ENCODE peak calls at places on chromosomes 2 and 18, in ten cellular contexts. R is HCT116; T is central memory CD4-positive, alpha-beta T cell; J is kidney glomerular epithelial cell; P is KBM-7; W is nephron progenitor cell; N is naive B cell; Y is stimulated activated CD8-positive, alpha-beta memory T cell treated with anti-CD3 and anti-CD28 coated beads, Interleukin-2, amount 100 ng/mL, for 48 hours; E is heart left ventricle; K is activated effector memory CD4-positive, alpha-beta T cell treated with anti-CD3 and anti-CD28 coated beads, Interleukin-2, amount 50 U/mL, for 16 hours. H is an unnamed sample.

GRCh38 chr18:48139427-48140347 is 209.2 kb upstream of the SMAD2 start:
- DNase-seq in E (peak), J (no peak), W (no peak), P (no peak), N (no peak), T (no peak), K (no peak), Y (no peak), R (no peak), H (peak)

GRCh38 chr2:134217924-134218323 is 35.9 kb upstream of the MGAT5 start:
- DNase-seq in N (peak), E (no peak), R (no peak), T (no peak), P (no peak), W (no peak), K (no peak), Y (no peak), J (no peak), H (no peak)

GRCh38 chr2:69642709-69643601 is 584 bp downstream of the AAK1 start:
- DNase-seq in T (peak), W (peak), N (peak), R (no peak), K (peak), Y (peak), E (peak), J (peak), P (peak), H (peak)

GRCh38 chr18:38940863-38941531 is 1375.4 kb upstream of the CELF4 start:
- DNase-seq in K (peak), N (peak), J (peak), E (no peak), P (peak), R (peak), T (peak), W (no peak), Y (peak), H (no peak)

GRCh38 chr2:221100467-221101089 is 471.5 kb downstream of the EPHA4 start:
- DNase-seq in T (no peak), N (no peak), E (no peak), R (peak), P (no peak), Y (no peak), K (no peak), J (peak), W (no peak), H (no peak)

GRCh38 chr2:60353863-60354262 is 199.6 kb downstream of the BCL11A start:
- DNase-seq in N (peak), J (no peak), R (no peak), K (no peak), Y (no peak), E (no peak), P (no peak), T (no peak), W (no peak), H (no peak)

GRCh38 chr2:138321458-138321857 is 180.1 kb upstream of the SPOPL start:
- DNase-seq in P (no peak), W (no peak), N (no peak), Y (no peak), J (no peak), K (no peak), T (no peak), E (no peak), R (no peak), H (no peak)

GRCh38 chr2:178477443-178478099 is 829 bp downstream of the FKBP7 start:
- DNase-seq in W (no peak), T (no peak), E (no peak), R (no peak), N (no peak), P (no peak), J (no peak), Y (no peak), K (no peak), H (no peak)

GRCh38 chr2:104415284-104415683 is 438.6 kb upstream of the POU3F3 start:
- DNase-seq in J (no peak), W (no peak), R (no peak), Y (no peak), E (no peak), N (no peak), T (no peak), K (no peak), P (no peak), H (no peak)

GRCh38 chr18:38688402-38688801 is 1122.8 kb upstream of the CELF4 start:
- DNase-seq in K (no peak), J (no peak), P (no peak), Y (no peak), R (no peak), E (no peak), T (no peak), W (no peak), N (no peak), H (no peak)

GRCh38 chr2:133303150-133303549 is 265.1 kb downstream of the NCKAP5 start:
- DNase-seq in E (no peak), W (no peak), T (no peak), N (no peak), R (no peak), Y (no peak), P (no peak), J (peak), K (no peak), H (no peak)

GRCh38 chr2:224518806-224519580 is 66.2 kb downstream of the CUL3 start:
- DNase-seq in P (no peak), W (no peak), R (no peak), K (no peak), E (no peak), J (no peak), T (no peak), N (no peak), Y (no peak), H (no peak)

GRCh38 chr2:229153307-229153706 is 117.8 kb downstream of the PID1 start:
- DNase-seq in E (no peak), J (no peak), P (no peak), R (no peak), N (no peak), Y (no peak), W (no peak), T (no peak), K (no peak), H (peak)

GRCh38 chr2:137797630-137798029 is 166.6 kb upstream of the HNMT start:
- DNase-seq in W (no peak), K (no peak), N (no peak), Y (no peak), E (no peak), P (no peak), J (no peak), R (no peak), T (no peak), H (no peak)

GRCh38 chr2:144449028-144449406 is 70.9 kb downstream of the ZEB2 start:
- DNase-seq in P (no peak), W (peak), N (no peak), T (no peak), R (no peak), E (no peak), Y (no peak), K (no peak), J (peak), H (peak)

GRCh38 chr2:164839914-164840457 is 1.6 kb downstream of the COBLL1 start:
- DNase-seq in R (no peak), E (no peak), K (no peak), P (no peak), T (no peak), W (no peak), J (peak), Y (no peak), N (no peak), H (no peak)

GRCh38 chr18:730692-731091 is 18.3 kb upstream of the ENOSF1 start:
- DNase-seq in E (no peak), R (no peak), Y (no peak), K (no peak), N (no peak), P (no peak), W (no peak), T (no peak), J (no peak), H (no peak)

H was measured in left colon.